ENCODE peak calls at places on chromosomes 3 and 15, in seven cellular contexts. One of them, this sample, is unnamed.

GRCh38 chr3:178386401-178386800 is 149.8 kb upstream of the KCNMB2 start:
- DNase-seq in K562: no peak
- DNase-seq in colonic mucosa: no peak
- DNase-seq in MM.1S: peak
- DNase-seq in coronary artery: no peak
- DNase-seq in fibroblast of lung: no peak
- DNase-seq in fibroblast of pulmonary artery: no peak
- DNase-seq in this sample: no peak

GRCh38 chr15:65368646-65369045 is 9.2 kb downstream of the IGDCC3 start:
- DNase-seq in colonic mucosa: no peak
- DNase-seq in fibroblast of lung: no peak
- DNase-seq in coronary artery: no peak
- DNase-seq in MM.1S: no peak
- DNase-seq in K562: no peak
- DNase-seq in fibroblast of pulmonary artery: no peak
- DNase-seq in this sample: no peak

GRCh38 chr3:170513674-170514073 is 72.2 kb downstream of the SLC7A14 start:
- DNase-seq in fibroblast of lung: no peak
- DNase-seq in fibroblast of pulmonary artery: no peak
- DNase-seq in MM.1S: no peak
- DNase-seq in colonic mucosa: no peak
- DNase-seq in coronary artery: no peak
- DNase-seq in K562: no peak
- DNase-seq in this sample: no peak

GRCh38 chr3:49007771-49008528 is 759 bp downstream of the WDR6 start:
- DNase-seq in coronary artery: peak
- DNase-seq in K562: peak
- DNase-seq in fibroblast of pulmonary artery: peak
- DNase-seq in fibroblast of lung: peak
- DNase-seq in colonic mucosa: peak
- DNase-seq in MM.1S: peak
- DNase-seq in this sample: peak

GRCh38 chr15:75887178-75887577 is 16.5 kb upstream of the FBXO22 start:
- DNase-seq in colonic mucosa: no peak
- DNase-seq in fibroblast of pulmonary artery: no peak
- DNase-seq in fibroblast of lung: no peak
- DNase-seq in coronary artery: no peak
- DNase-seq in K562: no peak
- DNase-seq in MM.1S: no peak
- DNase-seq in this sample: no peak

GRCh38 chr3:143895805-143896204 is 47.5 kb upstream of the SLC9A9 start:
- DNase-seq in colonic mucosa: no peak
- DNase-seq in K562: no peak
- DNase-seq in fibroblast of pulmonary artery: peak
- DNase-seq in MM.1S: peak
- DNase-seq in coronary artery: no peak
- DNase-seq in fibroblast of lung: peak
- DNase-seq in this sample: no peak

GRCh38 chr3:10319804-10320203 is 1.1 kb downstream of the SEC13 start:
- DNase-seq in colonic mucosa: no peak
- DNase-seq in fibroblast of lung: peak
- DNase-seq in MM.1S: no peak
- DNase-seq in fibroblast of pulmonary artery: no peak
- DNase-seq in K562: peak
- DNase-seq in coronary artery: no peak
- DNase-seq in this sample: no peak

GRCh38 chr3:48466386-48467109 is 20.0 kb downstream of the ATRIP start:
- DNase-seq in K562: no peak
- DNase-seq in colonic mucosa: no peak
- DNase-seq in MM.1S: peak
- DNase-seq in fibroblast of lung: no peak
- DNase-seq in fibroblast of pulmonary artery: no peak
- DNase-seq in coronary artery: no peak
- DNase-seq in this sample: no peak

GRCh38 chr15:67043939-67044771 is 21.2 kb upstream of the SMAD3 start:
- DNase-seq in coronary artery: no peak
- DNase-seq in fibroblast of lung: peak
- DNase-seq in K562: no peak
- DNase-seq in MM.1S: no peak
- DNase-seq in fibroblast of pulmonary artery: peak
- DNase-seq in colonic mucosa: no peak
- DNase-seq in this sample: no peak

GRCh38 chr3:42014949-42015533 is 53.1 kb upstream of the ULK4 start:
- DNase-seq in K562: peak
- DNase-seq in fibroblast of lung: peak
- DNase-seq in coronary artery: peak
- DNase-seq in fibroblast of pulmonary artery: peak
- DNase-seq in colonic mucosa: peak
- DNase-seq in MM.1S: peak
- DNase-seq in this sample: peak

GRCh38 chr15:62107561-62108110 is 40.9 kb downstream of the C2CD4A start:
- DNase-seq in coronary artery: no peak
- DNase-seq in colonic mucosa: no peak
- DNase-seq in K562: no peak
- DNase-seq in fibroblast of lung: no peak
- DNase-seq in MM.1S: no peak
- DNase-seq in fibroblast of pulmonary artery: peak
- DNase-seq in this sample: no peak

GRCh38 chr3:31343075-31343474 is 189.7 kb upstream of the STT3B start:
- DNase-seq in fibroblast of lung: peak
- DNase-seq in K562: no peak
- DNase-seq in fibroblast of pulmonary artery: no peak
- DNase-seq in coronary artery: no peak
- DNase-seq in colonic mucosa: no peak
- DNase-seq in MM.1S: no peak
- DNase-seq in this sample: no peak

GRCh38 chr3:65425880-65426279 is 612.8 kb downstream of the MAGI1 start:
- DNase-seq in fibroblast of lung: peak
- DNase-seq in colonic mucosa: no peak
- DNase-seq in fibroblast of pulmonary artery: peak
- DNase-seq in coronary artery: no peak
- DNase-seq in K562: peak
- DNase-seq in MM.1S: no peak
- DNase-seq in this sample: peak
- TF ChIP-seq CTCF in fibroblast of lung: peak
- TF ChIP-seq CTCF in colonic mucosa: no peak
- TF ChIP-seq CTCF in fibroblast of pulmonary artery: peak
- TF ChIP-seq CTCF in coronary artery: no peak
- TF ChIP-seq CTCF in K562: peak
- TF ChIP-seq CTCF in MM.1S: no peak
- TF ChIP-seq CTCF in this sample: no peak

GRCh38 chr3:81585937-81586336 is 175.5 kb downstream of the GBE1 start:
- DNase-seq in colonic mucosa: no peak
- DNase-seq in fibroblast of lung: no peak
- DNase-seq in fibroblast of pulmonary artery: no peak
- DNase-seq in coronary artery: no peak
- DNase-seq in K562: no peak
- DNase-seq in MM.1S: no peak
- DNase-seq in this sample: no peak
- TF ChIP-seq CTCF in colonic mucosa: no peak
- TF ChIP-seq CTCF in fibroblast of lung: no peak
- TF ChIP-seq CTCF in fibroblast of pulmonary artery: no peak
- TF ChIP-seq CTCF in coronary artery: no peak
- TF ChIP-seq CTCF in K562: no peak
- TF ChIP-seq CTCF in MM.1S: no peak
- TF ChIP-seq CTCF in this sample: no peak

GRCh38 chr15:64274541-64274940 is 81.4 kb downstream of the CSNK1G1 start:
- DNase-seq in colonic mucosa: no peak
- DNase-seq in fibroblast of pulmonary artery: no peak
- DNase-seq in fibroblast of lung: no peak
- DNase-seq in K562: no peak
- DNase-seq in MM.1S: no peak
- DNase-seq in coronary artery: no peak
- DNase-seq in this sample: no peak

GRCh38 chr15:64275934-64276333 is 80.0 kb downstream of the CSNK1G1 start:
- DNase-seq in fibroblast of pulmonary artery: no peak
- DNase-seq in colonic mucosa: no peak
- DNase-seq in fibroblast of lung: no peak
- DNase-seq in MM.1S: no peak
- DNase-seq in K562: no peak
- DNase-seq in coronary artery: no peak
- DNase-seq in this sample: no peak

GRCh38 chr15:64284037-64284436 is 71.9 kb downstream of the CSNK1G1 start:
- DNase-seq in coronary artery: no peak
- DNase-seq in K562: peak
- DNase-seq in MM.1S: no peak
- DNase-seq in fibroblast of lung: peak
- DNase-seq in fibroblast of pulmonary artery: peak
- DNase-seq in colonic mucosa: no peak
- DNase-seq in this sample: no peak

GRCh38 chr15:64282701-64283100 is 73.3 kb downstream of the CSNK1G1 start:
- DNase-seq in fibroblast of lung: no peak
- DNase-seq in fibroblast of pulmonary artery: peak
- DNase-seq in colonic mucosa: no peak
- DNase-seq in K562: no peak
- DNase-seq in coronary artery: no peak
- DNase-seq in MM.1S: no peak
- DNase-seq in this sample: no peak

DNA sequence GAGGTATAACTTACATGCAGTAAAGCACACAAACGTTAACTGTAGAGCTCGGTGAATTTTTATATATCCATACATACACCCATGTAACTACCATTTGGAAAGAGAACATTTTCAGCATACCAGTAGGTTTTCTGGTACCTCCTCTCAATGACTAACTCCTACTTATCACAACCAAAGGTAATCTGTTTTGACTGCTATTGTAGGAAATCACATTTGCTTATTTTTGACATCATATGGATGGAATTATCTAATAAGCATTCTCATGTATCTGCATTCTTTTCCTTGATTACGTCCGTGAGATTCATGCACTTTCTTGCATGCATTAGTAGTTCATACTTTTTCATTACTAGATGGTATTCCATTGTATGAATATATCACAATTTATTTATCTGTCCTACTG is 76.8 kb downstream of the CSNK1G1 start:
- DNase-seq in coronary artery: no peak
- DNase-seq in MM.1S: no peak
- DNase-seq in fibroblast of lung: no peak
- DNase-seq in K562: no peak
- DNase-seq in fibroblast of pulmonary artery: no peak
- DNase-seq in colonic mucosa: no peak
- DNase-seq in this sample: no peak
- TF ChIP-seq CTCF in coronary artery: no peak
- TF ChIP-seq CTCF in MM.1S: no peak
- TF ChIP-seq CTCF in fibroblast of lung: no peak
- TF ChIP-seq CTCF in K562: no peak
- TF ChIP-seq CTCF in fibroblast of pulmonary artery: no peak
- TF ChIP-seq CTCF in colonic mucosa: no peak
- TF ChIP-seq CTCF in this sample: no peak

GRCh38 chr15:40593588-40594428 is at the start of gene KNL1:
- DNase-seq in MM.1S: peak
- DNase-seq in fibroblast of pulmonary artery: peak
- DNase-seq in fibroblast of lung: peak
- DNase-seq in colonic mucosa: peak
- DNase-seq in coronary artery: peak
- DNase-seq in K562: peak
- DNase-seq in this sample: peak

GRCh38 chr15:40593130-40593529 is 919 bp upstream of the KNL1 start:
- DNase-seq in colonic mucosa: no peak
- DNase-seq in MM.1S: peak
- DNase-seq in fibroblast of lung: no peak
- DNase-seq in coronary artery: no peak
- DNase-seq in fibroblast of pulmonary artery: no peak
- DNase-seq in K562: no peak
- DNase-seq in this sample: no peak

GRCh38 chr15:40595219-40595618 is 1.2 kb downstream of the KNL1 start:
- DNase-seq in MM.1S: no peak
- DNase-seq in colonic mucosa: no peak
- DNase-seq in coronary artery: no peak
- DNase-seq in K562: no peak
- DNase-seq in fibroblast of lung: no peak
- DNase-seq in fibroblast of pulmonary artery: no peak
- DNase-seq in this sample: no peak

GRCh38 chr15:40595773-40596172 is 1.7 kb downstream of the KNL1 start:
- DNase-seq in K562: no peak
- DNase-seq in MM.1S: no peak
- DNase-seq in colonic mucosa: no peak
- DNase-seq in coronary artery: no peak
- DNase-seq in fibroblast of lung: no peak
- DNase-seq in fibroblast of pulmonary artery: no peak
- DNase-seq in this sample: no peak

DNA sequence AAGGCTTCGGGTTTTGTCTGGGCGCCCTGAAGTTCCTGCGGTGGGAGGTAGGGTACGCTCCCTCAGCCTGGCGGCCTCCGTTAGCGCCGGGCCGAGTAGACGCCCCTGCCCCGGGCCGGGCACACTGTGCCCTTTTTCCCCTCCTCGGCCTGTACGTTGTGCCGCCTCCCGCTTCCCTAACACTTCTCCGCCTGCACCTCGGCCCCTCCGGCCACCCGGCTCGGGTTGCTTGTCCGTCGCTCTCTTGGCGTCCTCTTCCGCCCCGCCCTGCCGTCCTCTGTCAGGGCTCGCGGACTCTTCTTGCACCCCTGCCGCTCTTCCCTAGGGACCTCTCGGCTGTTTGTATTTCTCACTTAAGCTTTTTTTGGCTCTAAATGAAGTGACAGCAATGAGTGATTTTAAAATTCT is 384 bp downstream of the KNL1 start:
- DNase-seq in fibroblast of pulmonary artery: peak
- DNase-seq in K562: peak
- DNase-seq in fibroblast of lung: no peak
- DNase-seq in MM.1S: peak
- DNase-seq in coronary artery: peak
- DNase-seq in colonic mucosa: peak
- DNase-seq in this sample: peak
- TF ChIP-seq CTCF in fibroblast of pulmonary artery: no peak
- TF ChIP-seq CTCF in K562: no peak
- TF ChIP-seq CTCF in fibroblast of lung: peak
- TF ChIP-seq CTCF in MM.1S: peak
- TF ChIP-seq CTCF in coronary artery: no peak
- TF ChIP-seq CTCF in colonic mucosa: no peak
- TF ChIP-seq CTCF in this sample: no peak

GRCh38 chr15:78004919-78005634 is 72.4 kb downstream of the TBC1D2B start:
- DNase-seq in colonic mucosa: peak
- DNase-seq in fibroblast of lung: peak
- DNase-seq in K562: no peak
- DNase-seq in fibroblast of pulmonary artery: peak
- DNase-seq in MM.1S: no peak
- DNase-seq in coronary artery: peak
- DNase-seq in this sample: no peak
- TF ChIP-seq CTCF in colonic mucosa: no peak
- TF ChIP-seq CTCF in fibroblast of lung: peak
- TF ChIP-seq CTCF in K562: no peak
- TF ChIP-seq CTCF in fibroblast of pulmonary artery: peak
- TF ChIP-seq CTCF in MM.1S: no peak
- TF ChIP-seq CTCF in coronary artery: no peak
- TF ChIP-seq CTCF in this sample: no peak

GRCh38 chr3:119885746-119886530 is 104.0 kb downstream of the NR1I2 start:
- DNase-seq in fibroblast of pulmonary artery: no peak
- DNase-seq in MM.1S: no peak
- DNase-seq in colonic mucosa: no peak
- DNase-seq in fibroblast of lung: no peak
- DNase-seq in K562: no peak
- DNase-seq in coronary artery: no peak
- DNase-seq in this sample: no peak
- TF ChIP-seq CTCF in fibroblast of pulmonary artery: no peak
- TF ChIP-seq CTCF in MM.1S: no peak
- TF ChIP-seq CTCF in colonic mucosa: no peak
- TF ChIP-seq CTCF in fibroblast of lung: no peak
- TF ChIP-seq CTCF in K562: no peak
- TF ChIP-seq CTCF in coronary artery: no peak
- TF ChIP-seq CTCF in this sample: no peak